ENCODE peak calls at places on chromosome 11, in five cellular contexts. Q is A549; N is vagina; X is ELF-1; S is stimulated activated CD8-positive, alpha-beta memory T cell treated with anti-CD3 and anti-CD28 coated beads, Interleukin-2, amount 100 ng/mL, for 1 hour. E is an unnamed sample.

GRCh38 chr11:100367892-100368291 is 319.2 kb upstream of the ARHGAP42 start:
- DNase-seq in Q (no peak), N (no peak), X (no peak), S (no peak), E (no peak)

GRCh38 chr11:61534901-61535839 is 26.6 kb downstream of the LRRC10B start:
- DNase-seq in Q (no peak), N (no peak), X (no peak), S (no peak), E (no peak)

GRCh38 chr11:120712014-120712413 is 200.5 kb downstream of the GRIK4 start:
- DNase-seq in Q (no peak), N (no peak), X (no peak), S (no peak), E (no peak)

GRCh38 chr11:100687032-100687629 is at the start of gene ARHGAP42:
- DNase-seq in Q (peak), N (peak), X (peak), S (no peak), E (no peak)

GRCh38 chr11:78562398-78562797 is 12.3 kb downstream of the NARS2 start:
- DNase-seq in Q (no peak), N (no peak), X (no peak), S (no peak), E (no peak)

GRCh38 chr11:113249786-113250185 is 64.6 kb upstream of the TTC12 start:
- DNase-seq in Q (no peak), N (no peak), X (no peak), S (no peak), E (no peak)

GRCh38 chr11:26078217-26078821 is 253.6 kb upstream of the ANO3 start:
- DNase-seq in Q (no peak), N (no peak), X (no peak), S (no peak), E (no peak)

GRCh38 chr11:65611028-65611757 is 2.8 kb downstream of the MAP3K11 start:
- DNase-seq in Q (no peak), N (no peak), X (no peak), S (no peak), E (no peak)

GRCh38 chr11:17351510-17352176 is at the start of gene NCR3LG1:
- DNase-seq in Q (peak), N (no peak), X (peak), S (peak), E (no peak)

GRCh38 chr11:6655790-6656580 is at the start of gene DCHS1:
- DNase-seq in Q (no peak), N (no peak), X (no peak), S (no peak), E (no peak)